ENCODE peak calls at places on chromosomes 3 and 15, in four cellular contexts. B, E, V and U are unnamed samples.

GRCh38 chr3:125643127-125643526 is 47.8 kb upstream of the OSBPL11 start:
- DNase-seq in B (no peak), E (no peak), V (no peak), U (no peak)

GRCh38 chr3:122745365-122746021 is 48.1 kb downstream of the HSPBAP1 start:
- DNase-seq in B (peak), V (no peak), E (peak), U (peak)

GRCh38 chr3:115217678-115218451 is 70.8 kb upstream of the ZBTB20 start:
- DNase-seq in V (no peak), B (peak), E (peak), U (peak)

GRCh38 chr3:170690133-170690981 is 104.5 kb upstream of the SLC7A14 start:
- DNase-seq in V (peak), E (peak), B (no peak), U (peak)

GRCh38 chr3:3664916-3665315 is 134.3 kb upstream of the LRRN1 start:
- DNase-seq in V (no peak), E (no peak), B (peak), U (no peak)

GRCh38 chr3:52055537-52056351 is 627 bp downstream of the DUSP7 start:
- DNase-seq in V (peak), B (peak), E (peak), U (peak)

GRCh38 chr3:4460334-4460733 is 6.7 kb downstream of the SUMF1 start:
- DNase-seq in E (no peak), V (no peak), B (no peak), U (no peak)

GRCh38 chr15:78987891-78988360 is 43.1 kb upstream of the CTSH start:
- DNase-seq in E (peak), B (no peak), V (no peak), U (no peak)

GRCh38 chr3:191343115-191343514 is 12.8 kb upstream of the UTS2B start:
- DNase-seq in B (no peak), V (no peak), E (no peak), U (no peak)

GRCh38 chr3:188490416-188490815 is 336.5 kb downstream of the LPP start:
- DNase-seq in V (no peak), B (no peak), E (no peak), U (no peak)

GRCh38 chr3:159764211-159765024 is 224.2 kb upstream of the IL12A start:
- DNase-seq in V (peak), E (peak), B (peak), U (peak)

GRCh38 chr15:99618941-99619411 is 53.2 kb downstream of the MEF2A start:
- DNase-seq in B (peak), V (no peak), E (peak), U (peak)

GRCh38 chr3:181718416-181718815 is 6.7 kb downstream of the SOX2 start:
- DNase-seq in B (peak), V (no peak), E (no peak), U (no peak)

GRCh38 chr15:77975332-77976119 is 102.0 kb downstream of the TBC1D2B start:
- DNase-seq in V (no peak), E (no peak), B (no peak), U (no peak)

GRCh38 chr3:189311521-189311920 is 139.8 kb downstream of the TPRG1 start:
- DNase-seq in E (no peak), B (no peak), V (no peak), U (no peak)

GRCh38 chr3:195929452-195929851 is 21.1 kb upstream of the TNK2 start:
- DNase-seq in B (no peak), E (no peak), V (no peak), U (no peak)

GRCh38 chr3:37864904-37865303 is 3.2 kb downstream of the CTDSPL start:
- DNase-seq in E (no peak), B (no peak), V (no peak), U (no peak)

GRCh38 chr15:32979710-32980109 is 214.8 kb downstream of the FMN1 start:
- DNase-seq in B (peak), V (no peak), E (peak), U (peak)

GRCh38 chr3:120418866-120419490 is 31.8 kb downstream of the FSTL1 start:
- DNase-seq in E (peak), B (no peak), V (peak), U (peak)

GRCh38 chr3:120423432-120423831 is 27.4 kb downstream of the FSTL1 start:
- DNase-seq in V (no peak), B (no peak), E (no peak), U (no peak)

GRCh38 chr3:120420360-120420759 is 30.4 kb downstream of the FSTL1 start:
- DNase-seq in V (no peak), E (no peak), B (no peak), U (peak)

GRCh38 chr3:120419797-120420196 is 31.0 kb downstream of the FSTL1 start:
- DNase-seq in B (peak), E (no peak), V (no peak), U (no peak)

DNA sequence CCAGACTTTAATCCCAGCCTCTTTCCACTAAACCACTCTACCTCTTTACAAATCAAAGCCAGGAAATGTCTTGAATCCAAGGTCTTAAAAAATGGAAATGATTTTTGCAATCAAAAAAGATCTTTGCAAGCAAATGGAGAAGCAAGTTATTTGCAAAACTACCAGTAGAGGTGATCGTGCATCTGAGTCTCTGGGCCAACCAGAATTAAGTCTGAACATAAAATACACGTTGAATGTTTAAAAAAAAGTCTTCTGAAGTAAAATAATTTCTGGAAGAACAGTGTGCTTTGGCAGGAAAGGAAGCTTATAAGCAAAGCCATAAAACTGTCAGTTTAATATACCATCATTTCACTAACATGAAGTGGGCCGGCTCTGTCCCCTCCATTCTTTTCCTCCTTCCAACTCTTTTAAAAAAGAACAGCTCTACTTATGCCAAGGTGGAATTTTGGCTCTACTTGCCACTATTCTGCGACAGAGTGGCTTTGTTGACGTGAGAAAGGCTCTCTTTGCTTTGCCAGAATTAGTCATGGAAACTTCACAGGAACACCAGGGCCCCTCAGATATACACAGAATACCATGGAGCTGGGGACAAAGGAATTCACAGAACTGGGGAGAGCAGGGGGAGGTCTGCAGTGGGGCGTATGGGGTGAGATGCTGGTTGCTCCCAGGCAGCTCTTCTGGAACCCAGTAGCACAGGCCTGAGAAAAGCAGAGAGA is 29.8 kb downstream of the FSTL1 start:
- DNase-seq in E (peak), B (peak), V (no peak), U (peak)
- TF ChIP-seq CTCF in E (peak), B (peak), V (no peak), U (peak)

DNA sequence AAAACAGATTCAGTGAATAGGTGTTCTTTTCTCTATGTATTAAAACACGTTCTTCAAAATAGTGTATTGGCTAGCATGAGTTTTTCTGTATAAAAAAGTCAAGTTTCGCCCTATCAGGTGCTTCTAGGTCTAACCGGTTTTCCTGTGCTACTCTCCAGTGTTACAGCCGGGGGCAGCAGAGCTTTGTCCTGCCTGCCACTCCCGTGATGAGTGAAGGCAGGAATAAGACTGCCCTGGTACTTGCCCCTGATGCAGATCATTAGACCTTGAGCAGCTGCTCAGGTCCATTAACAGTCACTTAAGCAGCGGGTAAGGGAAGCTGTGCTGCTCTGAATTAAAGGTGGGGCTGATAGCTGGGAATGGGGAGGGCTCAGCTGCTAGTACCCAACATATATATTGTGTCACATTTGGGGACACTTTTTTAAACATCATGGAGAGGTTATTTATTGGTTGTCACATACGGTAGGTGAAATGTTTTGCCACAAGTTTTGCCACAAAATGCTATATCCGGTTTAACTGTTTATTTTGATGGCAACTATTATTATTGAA is 1.3 kb upstream of the UNC13C start:
- DNase-seq in E (no peak), V (no peak), B (no peak), U (no peak)
- TF ChIP-seq CTCF in E (no peak), V (peak), B (no peak), U (no peak)

DNA sequence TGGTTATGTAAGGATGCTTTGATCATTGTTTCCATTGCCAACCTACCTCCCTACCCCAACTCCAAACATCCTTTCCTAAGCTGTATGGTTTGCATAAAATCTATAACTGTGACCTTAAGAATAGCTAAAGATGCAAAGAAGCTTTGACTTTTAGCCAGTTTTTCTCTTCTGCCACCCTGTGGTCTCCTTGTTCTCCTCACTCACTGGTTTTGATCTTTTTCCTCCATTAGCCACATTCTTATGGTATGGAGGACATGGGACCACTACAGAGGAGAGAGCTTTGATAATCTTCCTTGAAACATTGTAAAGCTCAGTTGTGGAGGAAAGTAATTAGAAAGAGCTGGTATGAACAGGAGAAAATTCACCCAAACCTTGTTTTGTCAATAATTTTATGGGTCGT is 115.9 kb downstream of the NEK11 start:
- DNase-seq in E (peak), V (no peak), B (no peak), U (peak)
- TF ChIP-seq CTCF in E (peak), V (no peak), B (peak), U (no peak)

DNA sequence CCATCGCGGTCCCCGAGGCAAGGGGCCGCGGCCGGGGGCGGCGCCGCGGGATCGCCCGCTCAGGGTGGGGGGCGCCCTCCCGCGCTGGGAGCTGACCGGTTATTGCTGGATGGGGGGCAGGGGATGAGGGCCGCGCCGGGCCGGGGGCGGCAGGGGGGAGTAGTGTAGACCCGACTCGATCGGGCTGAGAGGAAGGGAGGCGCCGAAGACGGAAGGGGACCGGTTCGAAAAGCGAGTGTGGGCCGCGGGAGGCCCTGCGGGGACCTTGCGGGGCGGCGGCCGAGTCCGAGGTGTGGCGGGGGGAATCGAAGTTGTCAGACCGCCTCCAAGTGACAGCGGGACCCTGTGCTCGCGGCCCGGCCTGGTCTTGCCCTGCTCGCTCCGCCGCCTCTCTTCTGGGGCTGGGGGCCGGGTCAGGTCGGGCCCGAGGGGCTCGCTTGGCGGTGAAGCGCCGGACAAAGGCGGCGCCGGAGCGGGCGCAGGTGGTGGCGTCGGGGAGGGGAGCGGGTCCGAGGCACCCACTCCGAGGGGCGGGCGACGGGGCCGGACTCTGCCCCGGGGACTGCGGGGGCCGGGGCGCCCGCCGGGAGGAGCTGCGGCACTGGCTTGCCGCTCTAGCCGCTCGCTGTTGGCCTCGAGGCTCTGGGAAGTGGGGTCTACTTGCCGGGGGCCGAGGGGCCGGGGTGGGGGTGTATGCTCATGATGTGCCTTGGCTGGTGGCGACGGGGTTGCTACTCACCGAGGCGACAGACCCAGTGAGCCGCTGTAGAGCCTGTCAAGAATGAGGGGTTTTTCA is 1.2 kb downstream of the BAHD1 start:
- DNase-seq in V (peak), B (no peak), E (no peak), U (no peak)
- TF ChIP-seq CTCF in V (peak), B (no peak), E (no peak), U (no peak)